ENCODE peak calls at places on chromosomes 5 and 9, in eight cellular contexts. I is OCI-LY7, G is upper lobe of left lung, H is colonic mucosa, B is breast epithelium, S is lung, X is neural progenitor cell, K is fibroblast of mammary gland. L is an unnamed sample.

GRCh38 chr9:89507626-89508025 is 9.7 kb upstream of the SEMA4D start:
- DNase-seq in I (peak), G (no peak), H (no peak), B (no peak), S (no peak), X (no peak), K (no peak), L (no peak)

GRCh38 chr5:61673007-61673735 is 341.1 kb downstream of the ZSWIM6 start:
- DNase-seq in I (no peak), G (no peak), H (peak), B (no peak), S (no peak), X (peak), K (peak), L (peak)

GRCh38 chr5:51860532-51861018 is 477.3 kb downstream of the ISL1 start:
- DNase-seq in I (no peak), G (no peak), H (no peak), B (no peak), S (no peak), X (no peak), K (no peak), L (no peak)

GRCh38 chr5:577800-578199 is 34.3 kb upstream of the CEP72 start:
- DNase-seq in I (no peak), G (no peak), H (no peak), B (no peak), S (no peak), X (no peak), K (no peak), L (no peak)

GRCh38 chr5:140240987-140241706 is 61.8 kb downstream of the PFDN1 start:
- DNase-seq in I (no peak), G (peak), H (peak), B (peak), S (peak), X (peak), K (peak), L (peak)

GRCh38 chr5:62460578-62460983 is 48.0 kb downstream of the IPO11 start:
- DNase-seq in I (peak), G (no peak), H (no peak), B (no peak), S (no peak), X (peak), K (peak), L (peak)

GRCh38 chr9:132209263-132209662 is 47.4 kb downstream of the NTNG2 start:
- DNase-seq in I (no peak), G (no peak), H (no peak), B (no peak), S (no peak), X (no peak), K (no peak), L (no peak)

GRCh38 chr5:180791611-180792213 is 10.9 kb downstream of the MGAT1 start:
- DNase-seq in I (no peak), G (no peak), H (peak), B (no peak), S (no peak), X (no peak), K (no peak), L (no peak)

GRCh38 chr5:53942724-53943123 is 367.6 kb downstream of the ARL15 start:
- DNase-seq in I (no peak), G (no peak), H (no peak), B (no peak), S (no peak), X (no peak), K (peak), L (no peak)

GRCh38 chr5:80998590-80998979 is 38.4 kb downstream of the RASGRF2 start:
- DNase-seq in I (no peak), G (no peak), H (no peak), B (no peak), S (no peak), X (no peak), K (no peak), L (no peak)

GRCh38 chr9:121855476-121855875 is 204.0 kb downstream of the DAB2IP start:
- DNase-seq in I (no peak), G (no peak), H (no peak), B (no peak), S (no peak), X (no peak), K (no peak), L (no peak)

GRCh38 chr9:89695441-89695891 is 90.7 kb downstream of the GADD45G start:
- DNase-seq in I (no peak), G (no peak), H (no peak), B (no peak), S (no peak), X (peak), K (no peak), L (no peak)

GRCh38 chr5:15933481-15934207 is 245.9 kb downstream of the MARCHF11 start:
- DNase-seq in I (no peak), G (peak), H (no peak), B (no peak), S (no peak), X (peak), K (peak), L (no peak)

GRCh38 chr9:110255064-110255416 is 1.3 kb downstream of the TXN start:
- DNase-seq in I (peak), G (no peak), H (peak), B (no peak), S (no peak), X (peak), K (no peak), L (no peak)

GRCh38 chr5:135243194-135244191 is 155.5 kb downstream of the MACROH2A1 start:
- DNase-seq in I (no peak), G (no peak), H (peak), B (no peak), S (no peak), X (no peak), K (no peak), L (no peak)

GRCh38 chr5:38645508-38645907 is 89.1 kb upstream of the LIFR start:
- DNase-seq in I (no peak), G (no peak), H (no peak), B (no peak), S (no peak), X (no peak), K (peak), L (no peak)

GRCh38 chr9:87818308-87818707 is 64.4 kb upstream of the SPATA31E1 start:
- DNase-seq in I (no peak), G (no peak), H (no peak), B (no peak), S (no peak), X (no peak), K (no peak), L (no peak)

GRCh38 chr5:67149933-67150523 is 46.6 kb downstream of the CD180 start:
- DNase-seq in I (no peak), G (no peak), H (no peak), B (no peak), S (no peak), X (no peak), K (peak), L (peak)

GRCh38 chr5:126414874-126415502 is 8.2 kb upstream of the GRAMD2B start:
- DNase-seq in I (no peak), G (no peak), H (no peak), B (no peak), S (no peak), X (no peak), K (peak), L (peak)

GRCh38 chr5:102971693-102972293 is 148.1 kb downstream of the GIN1 start:
- DNase-seq in I (peak), G (no peak), H (no peak), B (no peak), S (no peak), X (peak), K (peak), L (peak)

GRCh38 chr9:26946753-26947727 is at the start of gene PLAA:
- DNase-seq in I (peak), G (peak), H (peak), B (peak), S (peak), X (peak), K (peak), L (peak)

GRCh38 chr9:138009016-138009415 is 131.4 kb downstream of the CACNA1B start:
- DNase-seq in I (no peak), G (no peak), H (no peak), B (no peak), S (no peak), X (no peak), K (no peak), L (no peak)

GRCh38 chr9:75885652-75886051 is 4.8 kb upstream of the PCSK5 start:
- DNase-seq in I (no peak), G (no peak), H (no peak), B (no peak), S (no peak), X (no peak), K (peak), L (no peak)

GRCh38 chr9:131394464-131395026 is 659 bp downstream of the PRRC2B start:
- DNase-seq in I (peak), G (peak), H (peak), B (no peak), S (no peak), X (peak), K (no peak), L (no peak)

GRCh38 chr9:38641142-38641541 is 20.7 kb upstream of the ANKRD18A start:
- DNase-seq in I (no peak), G (no peak), H (no peak), B (no peak), S (no peak), X (no peak), K (no peak), L (no peak)

GRCh38 chr5:1882337-1883119 is at the start of gene IRX4:
- DNase-seq in I (no peak), G (no peak), H (no peak), B (no peak), S (no peak), X (peak), K (peak), L (no peak)

GRCh38 chr9:16000826-16001225 is 448.0 kb downstream of the CCDC171 start:
- DNase-seq in I (no peak), G (no peak), H (no peak), B (no peak), S (no peak), X (no peak), K (peak), L (no peak)

GRCh38 chr9:87516222-87516930 is 18.7 kb downstream of the DAPK1 start:
- DNase-seq in I (no peak), G (peak), H (no peak), B (no peak), S (peak), X (no peak), K (peak), L (no peak)

GRCh38 chr9:33044677-33045282 is 19.7 kb downstream of the DNAJA1 start:
- DNase-seq in I (no peak), G (peak), H (peak), B (no peak), S (no peak), X (peak), K (peak), L (no peak)

GRCh38 chr5:15510816-15511215 is 10.8 kb downstream of the FBXL7 start:
- DNase-seq in I (no peak), G (no peak), H (no peak), B (no peak), S (no peak), X (no peak), K (peak), L (no peak)

GRCh38 chr9:127634698-127635097 is 22.6 kb downstream of the STXBP1 start:
- DNase-seq in I (peak), G (no peak), H (no peak), B (no peak), S (no peak), X (no peak), K (peak), L (no peak)

GRCh38 chr5:66769839-66770617 is 173.8 kb downstream of the MAST4 start:
- DNase-seq in I (peak), G (peak), H (no peak), B (no peak), S (no peak), X (peak), K (peak), L (no peak)

GRCh38 chr5:37710965-37711364 is 128.9 kb downstream of the GDNF start:
- DNase-seq in I (no peak), G (no peak), H (no peak), B (no peak), S (no peak), X (no peak), K (peak), L (no peak)

GRCh38 chr5:61277781-61278180 is 54.3 kb upstream of the ZSWIM6 start:
- DNase-seq in I (no peak), G (peak), H (no peak), B (no peak), S (peak), X (no peak), K (no peak), L (no peak)

GRCh38 chr5:153617190-153617589 is 126.7 kb downstream of the GRIA1 start:
- DNase-seq in I (no peak), G (no peak), H (no peak), B (no peak), S (no peak), X (no peak), K (peak), L (no peak)

GRCh38 chr9:82513242-82513750 is 524.7 kb downstream of the SPATA31D1 start:
- DNase-seq in I (no peak), G (no peak), H (no peak), B (no peak), S (no peak), X (no peak), K (peak), L (peak)

GRCh38 chr9:137116728-137117127 is 2.2 kb upstream of the DPP7 start:
- DNase-seq in I (no peak), G (no peak), H (no peak), B (no peak), S (no peak), X (no peak), K (no peak), L (no peak)

GRCh38 chr5:141677415-141677814 is 4.6 kb downstream of the ARAP3 start:
- DNase-seq in I (peak), G (no peak), H (no peak), B (no peak), S (no peak), X (peak), K (no peak), L (no peak)
- TF ChIP-seq CTCF in I (peak), G (no peak), H (no peak), B (no peak), S (no peak), X (peak), K (no peak), L (peak)

GRCh38 chr9:693460-694390 is 147.8 kb upstream of the DMRT1 start:
- DNase-seq in I (no peak), G (no peak), H (peak), B (no peak), S (no peak), X (no peak), K (peak), L (peak)

GRCh38 chr9:692636-693459 is 148.6 kb upstream of the DMRT1 start:
- DNase-seq in I (peak), G (no peak), H (no peak), B (no peak), S (no peak), X (no peak), K (no peak), L (no peak)

GRCh38 chr9:687994-688393 is 153.5 kb upstream of the DMRT1 start:
- DNase-seq in I (peak), G (no peak), H (no peak), B (no peak), S (no peak), X (no peak), K (no peak), L (no peak)

GRCh38 chr9:691825-692363 is 149.6 kb upstream of the DMRT1 start:
- DNase-seq in I (no peak), G (no peak), H (no peak), B (no peak), S (no peak), X (no peak), K (no peak), L (no peak)

DNA sequence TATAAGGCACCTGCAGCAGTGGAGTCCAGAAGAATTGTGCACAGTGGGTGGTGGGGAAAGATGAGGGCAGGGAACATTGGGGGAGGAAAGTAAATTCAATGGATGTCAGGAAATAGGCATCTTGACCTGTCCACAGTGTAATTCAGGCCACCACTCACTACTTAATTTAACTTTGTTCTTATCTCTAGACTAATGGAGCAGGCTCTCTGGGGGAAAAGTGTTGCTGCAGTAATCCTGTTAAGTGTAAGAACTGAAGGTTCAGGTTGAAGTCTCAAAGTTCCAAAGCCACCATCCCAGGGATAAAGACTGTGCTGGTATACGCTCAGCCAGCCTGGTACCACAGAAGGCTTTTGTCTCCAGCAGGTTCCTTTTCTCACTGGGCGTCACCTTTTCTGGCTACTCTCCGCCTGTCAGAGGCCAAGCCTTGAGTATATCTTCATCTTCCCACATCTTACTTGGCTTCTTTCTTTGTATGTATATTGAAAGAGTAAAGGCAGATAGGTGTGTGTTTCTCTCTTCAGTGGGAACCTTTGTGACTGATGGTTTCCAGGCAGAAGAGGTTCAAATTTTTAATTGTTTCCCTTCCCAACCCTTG is 150.9 kb upstream of the DMRT1 start:
- DNase-seq in I (no peak), G (no peak), H (no peak), B (no peak), S (no peak), X (no peak), K (no peak), L (no peak)
- H3K4me3 ChIP-seq in I (no peak), G (no peak), H (no peak), B (no peak), S (no peak), X (no peak), K (no peak), L (no peak)

GRCh38 chr9:108234811-108235210 is 621.0 kb downstream of the ACTL7B start:
- DNase-seq in I (no peak), G (no peak), H (no peak), B (no peak), S (no peak), X (no peak), K (no peak), L (no peak)
- TF ChIP-seq CTCF in I (no peak), G (no peak), H (no peak), B (no peak), S (no peak), X (no peak), K (no peak), L (no peak)

GRCh38 chr9:86350006-86350755 is 4.0 kb downstream of the TUT7 start:
- DNase-seq in I (peak), G (no peak), H (no peak), B (no peak), S (no peak), X (no peak), K (no peak), L (no peak)
- H3K4me3 ChIP-seq in I (peak), G (peak), H (no peak), B (peak), S (no peak), X (no peak), K (peak), L (no peak)

GRCh38 chr9:69932901-69933300 is 110.7 kb upstream of the MAMDC2 start:
- DNase-seq in I (peak), G (no peak), H (no peak), B (no peak), S (no peak), X (peak), K (no peak), L (no peak)
- TF ChIP-seq CTCF in I (peak), G (no peak), H (no peak), B (no peak), S (no peak), X (peak), K (peak), L (no peak)

GRCh38 chr5:147509041-147509709 is 693 bp downstream of the DPYSL3 start:
- DNase-seq in I (no peak), G (no peak), H (peak), B (peak), S (no peak), X (peak), K (peak), L (no peak)
- H3K4me3 ChIP-seq in I (no peak), G (peak), H (peak), B (peak), S (peak), X (peak), K (peak), L (peak)

DNA sequence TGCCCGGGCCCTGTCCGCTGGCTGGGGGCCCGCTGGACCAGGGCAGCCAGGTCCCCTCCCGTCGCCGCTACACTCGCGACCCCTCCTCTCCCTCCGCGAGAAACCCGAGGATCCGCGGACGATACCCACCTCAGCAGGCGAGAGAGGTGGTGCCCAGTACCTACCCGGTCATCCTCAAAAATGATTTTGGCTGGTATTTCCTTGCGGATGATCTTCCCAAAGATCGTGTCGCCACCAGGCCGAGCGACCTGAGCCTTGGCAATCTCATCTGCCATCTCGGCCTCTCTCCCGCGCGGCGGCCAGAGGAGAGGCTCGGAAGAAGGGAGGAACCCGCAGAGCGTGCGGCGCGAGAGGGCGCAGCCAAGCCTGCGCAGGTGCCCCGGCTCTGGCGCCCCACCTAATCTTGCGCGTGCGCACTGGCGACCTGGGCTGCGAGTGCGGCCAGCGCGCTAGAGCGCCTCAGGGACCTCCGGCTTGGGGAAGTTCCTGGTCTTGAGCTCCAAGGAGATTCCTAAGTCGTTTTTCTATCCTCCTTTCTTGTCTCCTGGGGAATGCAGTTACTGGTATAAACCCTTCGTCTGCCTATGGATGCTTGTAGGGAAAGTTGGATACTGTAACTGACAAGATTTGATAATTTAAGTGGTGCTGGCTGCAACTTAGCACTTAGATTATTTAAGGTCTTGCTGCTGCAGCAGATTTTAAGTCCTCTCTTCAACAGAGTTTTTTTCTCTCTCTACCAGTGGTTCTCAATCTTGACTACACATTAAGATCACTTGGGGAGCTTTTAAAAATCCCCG is at the start of gene HINT1:
- DNase-seq in I (peak), G (peak), H (peak), B (peak), S (peak), X (peak), K (peak), L (peak)
- TF ChIP-seq CTCF in I (peak), G (peak), H (no peak), B (no peak), S (no peak), X (peak), K (peak), L (peak)

DNA sequence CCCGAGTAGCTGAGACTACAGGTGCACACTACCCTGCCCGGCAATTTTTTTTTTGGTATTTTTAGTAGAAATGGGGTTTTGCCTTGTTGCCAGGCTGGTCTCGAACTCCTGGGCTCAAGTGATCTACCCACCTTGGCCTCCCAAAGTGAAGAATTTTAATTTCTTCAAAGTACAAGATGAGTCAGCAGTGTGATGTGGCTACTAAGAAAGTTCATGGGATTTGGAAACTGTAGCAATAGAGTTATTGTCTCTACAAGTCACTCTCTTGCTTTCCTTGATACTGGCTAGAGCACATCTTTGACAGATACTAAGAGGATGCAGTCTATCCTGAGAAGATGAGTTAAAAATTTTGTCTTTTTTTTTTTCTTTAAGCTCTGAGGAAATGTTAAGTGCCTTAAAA is 1.6 kb downstream of the CREB3 start:
- DNase-seq in I (no peak), G (no peak), H (no peak), B (no peak), S (no peak), X (no peak), K (peak), L (no peak)
- H3K4me3 ChIP-seq in I (no peak), G (no peak), H (peak), B (no peak), S (no peak), X (no peak), K (no peak), L (no peak)

L was measured in astrocyte of the cerebellum.